ENCODE peak calls at places on chromosomes 6 and 20, in five cellular contexts. S is DND-41, H is GM23248, P is neural progenitor cell, L is HCT116. K is an unnamed sample. For H3K79me2, the result is how much of the 10 kb centered on the place peaks cover.

GRCh38 chr6:95804847-95805541 is 210.8 kb upstream of the FUT9 start:
- DNase-seq in L (no peak), S (no peak), H (no peak), P (no peak), K (no peak)

GRCh38 chr20:33524261-33524660 is 34.4 kb downstream of the CBFA2T2 start:
- DNase-seq in H (no peak), L (no peak), P (no peak), S (no peak), K (no peak)

GRCh38 chr6:11810039-11810541 is 31.5 kb upstream of the ADTRP start:
- DNase-seq in L (no peak), H (peak), S (no peak), P (no peak), K (no peak)

GRCh38 chr6:29886686-29887085 is 55.6 kb upstream of the HLA-A start:
- DNase-seq in S (no peak), H (no peak), L (no peak), P (no peak), K (no peak)

GRCh38 chr6:79656134-79656533 is 25.0 kb downstream of the SH3BGRL2 start:
- DNase-seq in H (no peak), L (no peak), S (no peak), P (no peak), K (no peak)

GRCh38 chr6:25578538-25578937 is 73.5 kb upstream of the SCGN start:
- DNase-seq in S (no peak), L (no peak), H (no peak), P (no peak), K (no peak)

GRCh38 chr6:51738614-51739013 is 348.8 kb downstream of the PKHD1 start:
- DNase-seq in H (no peak), P (no peak), L (no peak), S (no peak), K (no peak)

GRCh38 chr6:153096792-153097191 is 34.3 kb downstream of the RGS17 start:
- DNase-seq in L (no peak), P (no peak), S (no peak), H (no peak), K (no peak)

GRCh38 chr6:12291083-12291784 is 1.1 kb downstream of the EDN1 start:
- DNase-seq in P (peak), H (no peak), S (no peak), L (no peak), K (no peak)

GRCh38 chr6:40369028-40369427 is 218.1 kb downstream of the LRFN2 start:
- DNase-seq in P (no peak), H (no peak), L (no peak), S (no peak), K (no peak)
- H3K79me2 ChIP-seq in P (under half), H (under half), L (under half), S (under half), K (under half)

DNA sequence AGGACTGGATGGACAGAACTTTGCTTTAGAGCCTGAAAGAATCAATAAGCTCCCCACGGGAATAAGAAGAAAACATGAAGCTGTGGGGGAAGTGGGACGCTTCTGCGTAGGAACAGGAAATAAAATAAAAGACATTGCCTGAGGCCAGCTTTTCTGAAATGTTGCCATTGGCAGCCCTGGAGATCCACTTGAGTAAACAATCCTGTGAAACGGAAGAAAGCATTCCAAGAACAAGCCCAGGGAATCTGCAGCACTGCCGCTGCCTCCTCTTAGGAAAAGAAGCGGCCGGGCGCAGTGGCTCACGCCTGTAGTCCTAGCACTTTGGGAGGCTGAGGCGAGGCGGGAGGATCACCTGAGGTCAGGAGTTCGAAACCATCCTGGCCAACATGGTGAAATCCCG is 182.3 kb upstream of the RALGAPA2 start:
- DNase-seq in H (no peak), L (no peak), P (no peak), S (no peak), K (no peak)
- H3K27ac ChIP-seq in H (no peak), L (no peak), P (no peak), S (no peak), K (no peak)

GRCh38 chr6:549901-550300 is 107.0 kb downstream of the HUS1B start:
- DNase-seq in P (no peak), L (no peak), S (no peak), H (no peak), K (no peak)

GRCh38 chr6:548517-548916 is 108.4 kb downstream of the HUS1B start:
- DNase-seq in L (no peak), S (no peak), P (no peak), H (no peak), K (no peak)

GRCh38 chr6:551829-552350 is 105.0 kb downstream of the HUS1B start:
- DNase-seq in P (no peak), H (no peak), L (no peak), S (no peak), K (no peak)

GRCh38 chr6:548091-548490 is 108.8 kb downstream of the HUS1B start:
- DNase-seq in S (no peak), H (no peak), L (no peak), P (no peak), K (no peak)

GRCh38 chr6:551405-551804 is 105.5 kb downstream of the HUS1B start:
- DNase-seq in H (peak), P (peak), L (no peak), S (no peak), K (no peak)
- H3K9ac ChIP-seq in H (no peak), P (no peak), L (no peak), S (no peak), K (no peak)

GRCh38 chr20:20024942-20025341 is 7.8 kb downstream of the NAA20 start:
- DNase-seq in S (no peak), H (peak), L (no peak), P (no peak), K (no peak)
- H3K79me2 ChIP-seq in S (half or more), H (half or more), L (half or more), P (under half), K (half or more)

DNA sequence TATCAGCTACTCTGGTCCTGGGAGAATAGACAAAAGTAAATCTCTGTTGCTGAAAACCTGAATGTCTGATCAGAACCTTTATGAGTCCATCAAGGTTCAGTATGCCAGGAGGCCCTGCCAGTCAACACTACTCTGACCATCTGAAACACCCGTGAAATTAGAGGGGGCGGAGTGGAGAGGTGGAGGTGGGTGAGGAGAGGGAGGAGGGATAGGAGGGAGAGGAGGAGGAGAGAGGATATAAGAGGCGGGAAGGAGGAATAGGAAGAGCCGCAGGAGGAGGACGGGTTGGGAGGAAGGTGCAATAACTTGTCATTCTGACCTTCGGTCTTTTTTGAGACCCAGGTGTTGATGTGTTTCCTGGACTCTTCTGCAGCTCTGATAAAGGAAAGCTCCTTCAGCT is 8.0 kb downstream of the SERPINB9 start:
- DNase-seq in L (no peak), P (no peak), S (no peak), H (no peak), K (no peak)
- H3K27ac ChIP-seq in L (no peak), P (no peak), S (no peak), H (no peak), K (no peak)

DNA sequence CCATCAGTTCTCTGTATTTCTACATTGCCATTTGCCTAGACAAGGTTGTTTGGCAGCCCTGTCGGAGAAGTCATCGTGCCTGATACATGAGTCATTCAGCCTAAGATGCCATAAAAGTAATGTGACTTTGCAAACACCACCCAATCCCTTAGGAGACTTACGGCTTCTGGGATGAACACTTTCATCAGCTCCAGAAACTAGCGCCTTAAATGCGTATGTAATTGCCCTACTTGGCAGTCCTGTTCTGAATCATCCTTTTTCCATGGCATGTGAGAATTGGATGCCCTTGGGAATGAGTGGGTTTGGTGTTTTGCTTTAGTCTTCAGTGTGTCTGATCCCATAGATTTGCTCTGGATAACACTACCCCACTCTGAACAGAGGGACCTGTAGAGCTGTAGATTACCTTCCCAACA is 158.5 kb downstream of the SASH1 start:
- DNase-seq in P (no peak), S (no peak), L (peak), H (peak), K (no peak)
- H3K9ac ChIP-seq in P (no peak), S (no peak), L (no peak), H (peak), K (no peak)

GRCh38 chr20:4164246-4164645 is 148.9 kb upstream of the RNF24 start:
- DNase-seq in S (no peak), L (no peak), P (no peak), H (no peak), K (no peak)

GRCh38 chr20:4161447-4162251 is 146.3 kb upstream of the RNF24 start:
- DNase-seq in L (no peak), P (no peak), H (no peak), S (no peak), K (peak)

GRCh38 chr20:4160761-4161305 is 145.5 kb upstream of the RNF24 start:
- DNase-seq in L (no peak), H (no peak), S (no peak), P (peak), K (peak)

GRCh38 chr20:4159765-4160490 is 144.6 kb upstream of the RNF24 start:
- DNase-seq in P (no peak), S (no peak), L (no peak), H (no peak), K (no peak)

GRCh38 chr20:4162766-4163165 is 147.4 kb upstream of the RNF24 start:
- DNase-seq in P (no peak), H (no peak), L (no peak), S (no peak), K (no peak)
- H3K79me2 ChIP-seq in P (under half), H (half or more), L (half or more), S (under half), K (under half)

K was measured in MM.1S.